ENCODE peak calls at places on chromosomes 4 and X, in six cellular contexts. One of them, this sample, is unnamed.

GRCh38 chr4:100936676-100937390 is 410.5 kb downstream of the PPP3CA start:
- DNase-seq in fibroblast of pulmonary artery: peak
- DNase-seq in H1: no peak
- DNase-seq in cardiac fibroblast: no peak
- DNase-seq in foreskin fibroblast: no peak
- DNase-seq in dorsolateral prefrontal cortex: no peak
- DNase-seq in this sample: peak

GRCh38 chr4:6507345-6507744 is 34.9 kb upstream of the PPP2R2C start:
- DNase-seq in cardiac fibroblast: no peak
- DNase-seq in dorsolateral prefrontal cortex: no peak
- DNase-seq in H1: no peak
- DNase-seq in foreskin fibroblast: no peak
- DNase-seq in fibroblast of pulmonary artery: no peak
- DNase-seq in this sample: no peak

GRCh38 chr4:17966312-17966711 is 55.2 kb downstream of the LCORL start:
- DNase-seq in cardiac fibroblast: no peak
- DNase-seq in dorsolateral prefrontal cortex: no peak
- DNase-seq in H1: no peak
- DNase-seq in foreskin fibroblast: no peak
- DNase-seq in fibroblast of pulmonary artery: no peak
- DNase-seq in this sample: no peak

GRCh38 chrX:42248226-42248625 is 324.9 kb upstream of the CASK start:
- DNase-seq in fibroblast of pulmonary artery: peak
- DNase-seq in cardiac fibroblast: no peak
- DNase-seq in foreskin fibroblast: no peak
- DNase-seq in dorsolateral prefrontal cortex: no peak
- DNase-seq in H1: no peak
- DNase-seq in this sample: no peak

GRCh38 chr4:118034061-118034785 is at the start of gene NDST3:
- DNase-seq in foreskin fibroblast: peak
- DNase-seq in H1: no peak
- DNase-seq in fibroblast of pulmonary artery: peak
- DNase-seq in dorsolateral prefrontal cortex: peak
- DNase-seq in cardiac fibroblast: peak
- DNase-seq in this sample: peak

GRCh38 chr4:181261279-181261678 is 981.9 kb upstream of the TENM3 start:
- DNase-seq in dorsolateral prefrontal cortex: no peak
- DNase-seq in fibroblast of pulmonary artery: no peak
- DNase-seq in cardiac fibroblast: no peak
- DNase-seq in foreskin fibroblast: no peak
- DNase-seq in H1: no peak
- DNase-seq in this sample: peak

GRCh38 chrX:143500751-143501150 is 16.5 kb downstream of the SPANXN3 start:
- DNase-seq in fibroblast of pulmonary artery: peak
- DNase-seq in cardiac fibroblast: no peak
- DNase-seq in dorsolateral prefrontal cortex: no peak
- DNase-seq in H1: no peak
- DNase-seq in foreskin fibroblast: no peak
- DNase-seq in this sample: no peak

GRCh38 chr4:4395849-4396627 is 9.1 kb downstream of the NSG1 start:
- DNase-seq in cardiac fibroblast: peak
- DNase-seq in dorsolateral prefrontal cortex: no peak
- DNase-seq in foreskin fibroblast: peak
- DNase-seq in fibroblast of pulmonary artery: peak
- DNase-seq in H1: no peak
- DNase-seq in this sample: no peak

GRCh38 chr4:175536852-175537453 is 275.1 kb downstream of the GPM6A start:
- DNase-seq in H1: peak
- DNase-seq in cardiac fibroblast: peak
- DNase-seq in foreskin fibroblast: peak
- DNase-seq in dorsolateral prefrontal cortex: no peak
- DNase-seq in fibroblast of pulmonary artery: peak
- DNase-seq in this sample: peak

GRCh38 chrX:103461156-103461555 is 58.1 kb downstream of the RAB40A start:
- DNase-seq in fibroblast of pulmonary artery: no peak
- DNase-seq in cardiac fibroblast: peak
- DNase-seq in dorsolateral prefrontal cortex: no peak
- DNase-seq in H1: no peak
- DNase-seq in foreskin fibroblast: peak
- DNase-seq in this sample: no peak

GRCh38 chr4:141502755-141503154 is 133.6 kb upstream of the IL15 start:
- DNase-seq in fibroblast of pulmonary artery: no peak
- DNase-seq in foreskin fibroblast: no peak
- DNase-seq in cardiac fibroblast: no peak
- DNase-seq in H1: no peak
- DNase-seq in dorsolateral prefrontal cortex: no peak
- DNase-seq in this sample: no peak

GRCh38 chrX:125101971-125102750 is 217.5 kb upstream of the TEX13C start:
- DNase-seq in foreskin fibroblast: no peak
- DNase-seq in dorsolateral prefrontal cortex: no peak
- DNase-seq in fibroblast of pulmonary artery: no peak
- DNase-seq in cardiac fibroblast: no peak
- DNase-seq in H1: no peak
- DNase-seq in this sample: no peak
- H3K4me3 ChIP-seq in foreskin fibroblast: no peak
- H3K4me3 ChIP-seq in dorsolateral prefrontal cortex: no peak
- H3K4me3 ChIP-seq in fibroblast of pulmonary artery: no peak
- H3K4me3 ChIP-seq in cardiac fibroblast: no peak
- H3K4me3 ChIP-seq in H1: no peak
- H3K4me3 ChIP-seq in this sample: no peak

GRCh38 chrX:8971116-8971515 is 62.8 kb downstream of the FAM9B start:
- DNase-seq in dorsolateral prefrontal cortex: no peak
- DNase-seq in cardiac fibroblast: peak
- DNase-seq in foreskin fibroblast: peak
- DNase-seq in H1: no peak
- DNase-seq in fibroblast of pulmonary artery: peak
- DNase-seq in this sample: peak
- TF ChIP-seq CTCF in dorsolateral prefrontal cortex: peak
- TF ChIP-seq CTCF in cardiac fibroblast: peak
- TF ChIP-seq CTCF in foreskin fibroblast: peak
- TF ChIP-seq CTCF in H1: no peak
- TF ChIP-seq CTCF in fibroblast of pulmonary artery: peak
- TF ChIP-seq CTCF in this sample: peak

GRCh38 chr4:10007436-10007740 is 13.9 kb downstream of the SLC2A9 start:
- DNase-seq in dorsolateral prefrontal cortex: no peak
- DNase-seq in cardiac fibroblast: no peak
- DNase-seq in H1: no peak
- DNase-seq in fibroblast of pulmonary artery: no peak
- DNase-seq in foreskin fibroblast: no peak
- DNase-seq in this sample: no peak

GRCh38 chr4:10007772-10008171 is 13.5 kb downstream of the SLC2A9 start:
- DNase-seq in cardiac fibroblast: no peak
- DNase-seq in dorsolateral prefrontal cortex: no peak
- DNase-seq in H1: no peak
- DNase-seq in foreskin fibroblast: no peak
- DNase-seq in fibroblast of pulmonary artery: peak
- DNase-seq in this sample: no peak

GRCh38 chr4:10005632-10006031 is 15.7 kb downstream of the SLC2A9 start:
- DNase-seq in dorsolateral prefrontal cortex: no peak
- DNase-seq in foreskin fibroblast: peak
- DNase-seq in fibroblast of pulmonary artery: peak
- DNase-seq in cardiac fibroblast: peak
- DNase-seq in H1: no peak
- DNase-seq in this sample: no peak

GRCh38 chr4:10006236-10006603 is 15.1 kb downstream of the SLC2A9 start:
- DNase-seq in dorsolateral prefrontal cortex: no peak
- DNase-seq in cardiac fibroblast: peak
- DNase-seq in foreskin fibroblast: peak
- DNase-seq in H1: no peak
- DNase-seq in fibroblast of pulmonary artery: peak
- DNase-seq in this sample: peak

GRCh38 chr4:10006604-10007435 is 14.5 kb downstream of the SLC2A9 start:
- DNase-seq in foreskin fibroblast: no peak
- DNase-seq in cardiac fibroblast: peak
- DNase-seq in H1: no peak
- DNase-seq in dorsolateral prefrontal cortex: no peak
- DNase-seq in fibroblast of pulmonary artery: peak
- DNase-seq in this sample: peak
- H3K4me3 ChIP-seq in foreskin fibroblast: no peak
- H3K4me3 ChIP-seq in cardiac fibroblast: no peak
- H3K4me3 ChIP-seq in H1: no peak
- H3K4me3 ChIP-seq in dorsolateral prefrontal cortex: no peak
- H3K4me3 ChIP-seq in fibroblast of pulmonary artery: no peak
- H3K4me3 ChIP-seq in this sample: no peak

GRCh38 chrX:71098302-71098701 is 2.7 kb downstream of the FOXO4 start:
- DNase-seq in fibroblast of pulmonary artery: peak
- DNase-seq in H1: no peak
- DNase-seq in foreskin fibroblast: peak
- DNase-seq in dorsolateral prefrontal cortex: peak
- DNase-seq in cardiac fibroblast: peak
- DNase-seq in this sample: peak
- TF ChIP-seq CTCF in fibroblast of pulmonary artery: peak
- TF ChIP-seq CTCF in H1: peak
- TF ChIP-seq CTCF in foreskin fibroblast: peak
- TF ChIP-seq CTCF in dorsolateral prefrontal cortex: peak
- TF ChIP-seq CTCF in cardiac fibroblast: peak
- TF ChIP-seq CTCF in this sample: peak

DNA sequence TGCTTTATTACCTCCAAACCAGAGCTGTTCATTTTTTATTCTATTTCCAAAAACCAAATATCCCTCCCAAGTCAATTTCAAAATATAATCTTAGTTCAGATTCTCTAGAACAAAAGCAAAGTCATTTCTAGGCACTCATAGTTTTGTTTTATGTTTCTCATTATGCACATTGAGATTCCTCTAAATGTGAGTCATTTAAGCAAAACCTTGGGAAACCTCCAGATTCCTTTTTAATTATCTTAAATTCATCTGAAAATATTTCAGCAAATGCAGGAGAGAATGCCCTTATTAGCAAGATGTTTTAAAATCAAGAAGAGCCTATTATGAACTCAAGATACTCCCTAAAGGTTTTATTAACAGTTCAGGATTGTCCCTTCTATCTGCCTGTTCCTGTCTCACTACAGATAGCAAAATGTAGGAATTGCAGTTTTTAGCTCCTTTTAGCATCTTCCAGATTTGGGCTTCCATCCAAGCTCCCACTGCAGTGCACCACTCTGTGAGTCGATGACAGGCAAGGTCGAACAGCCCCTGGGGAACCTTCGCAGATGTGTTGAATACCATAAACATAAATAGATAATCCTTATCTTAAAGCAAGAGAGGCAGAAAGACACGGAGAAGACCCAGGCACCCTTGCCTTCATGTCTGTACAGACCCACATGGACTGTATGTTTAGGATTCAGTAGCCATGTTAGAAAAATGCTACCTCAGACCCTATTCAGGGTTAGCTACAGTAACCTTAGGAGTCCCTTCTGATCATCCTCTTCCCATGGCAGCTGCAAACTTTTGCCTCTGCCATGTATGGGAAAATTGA is 11.3 kb upstream of the SLC9A7 start:
- DNase-seq in fibroblast of pulmonary artery: peak
- DNase-seq in dorsolateral prefrontal cortex: no peak
- DNase-seq in cardiac fibroblast: peak
- DNase-seq in foreskin fibroblast: peak
- DNase-seq in H1: no peak
- DNase-seq in this sample: peak
- H3K4me3 ChIP-seq in fibroblast of pulmonary artery: no peak
- H3K4me3 ChIP-seq in dorsolateral prefrontal cortex: no peak
- H3K4me3 ChIP-seq in cardiac fibroblast: no peak
- H3K4me3 ChIP-seq in foreskin fibroblast: no peak
- H3K4me3 ChIP-seq in H1: no peak
- H3K4me3 ChIP-seq in this sample: no peak

GRCh38 chr4:128608006-128608405 is 201.5 kb upstream of the JADE1 start:
- DNase-seq in cardiac fibroblast: no peak
- DNase-seq in dorsolateral prefrontal cortex: no peak
- DNase-seq in fibroblast of pulmonary artery: no peak
- DNase-seq in foreskin fibroblast: no peak
- DNase-seq in H1: no peak
- DNase-seq in this sample: no peak
- TF ChIP-seq CTCF in cardiac fibroblast: no peak
- TF ChIP-seq CTCF in dorsolateral prefrontal cortex: no peak
- TF ChIP-seq CTCF in fibroblast of pulmonary artery: no peak
- TF ChIP-seq CTCF in foreskin fibroblast: no peak
- TF ChIP-seq CTCF in H1: no peak
- TF ChIP-seq CTCF in this sample: no peak

DNA sequence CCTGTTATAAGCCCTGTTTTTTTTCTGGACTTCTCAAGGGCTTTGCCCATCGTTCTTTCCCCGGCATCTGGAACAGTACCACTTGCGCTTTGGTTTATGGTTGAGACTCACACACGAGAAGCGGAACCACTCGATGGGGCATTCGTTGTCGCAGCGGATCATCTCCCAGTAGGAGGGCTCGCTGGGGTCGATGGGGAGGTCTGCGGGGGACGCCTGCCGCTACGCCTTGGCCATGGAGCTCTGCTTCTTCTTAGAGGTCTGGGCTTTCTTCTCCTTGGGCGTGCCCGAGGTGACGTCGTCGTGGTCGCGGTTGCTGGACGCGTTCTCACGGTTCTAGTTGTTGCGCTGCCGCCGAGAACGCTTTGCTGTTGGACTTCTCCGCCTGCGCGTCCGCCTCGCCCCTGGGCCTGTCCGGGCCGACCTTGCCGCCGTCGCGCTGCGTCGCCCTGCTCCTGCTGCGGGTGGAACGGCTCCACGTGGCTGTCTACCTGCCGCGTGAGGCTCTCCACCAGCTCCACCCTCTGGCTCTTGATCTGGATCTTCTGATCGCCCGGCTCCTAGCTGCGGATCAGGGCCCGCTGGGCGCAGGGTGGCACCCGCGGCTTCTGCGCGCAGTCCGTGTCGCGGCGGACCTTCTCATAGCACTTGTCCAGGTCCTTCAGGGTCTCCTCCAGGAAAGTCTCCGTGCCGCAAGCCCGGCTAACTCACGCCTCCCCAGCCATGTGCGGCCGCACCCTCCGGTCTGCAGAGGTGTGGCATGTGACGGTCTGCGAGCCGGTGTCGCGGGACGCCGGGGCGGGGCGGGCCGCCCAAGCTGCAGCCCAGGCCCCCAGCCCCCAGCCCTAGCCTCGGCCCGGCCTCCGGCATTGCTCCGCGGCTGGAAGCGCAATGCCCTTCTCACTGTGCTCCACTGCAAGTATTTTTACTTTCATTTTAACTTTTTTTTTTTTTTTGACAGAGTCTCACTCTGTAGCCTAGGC is 40.5 kb upstream of the OGT start:
- DNase-seq in foreskin fibroblast: peak
- DNase-seq in fibroblast of pulmonary artery: peak
- DNase-seq in cardiac fibroblast: no peak
- DNase-seq in H1: no peak
- DNase-seq in dorsolateral prefrontal cortex: peak
- DNase-seq in this sample: peak
- H3K4me3 ChIP-seq in foreskin fibroblast: peak
- H3K4me3 ChIP-seq in fibroblast of pulmonary artery: peak
- H3K4me3 ChIP-seq in cardiac fibroblast: peak
- H3K4me3 ChIP-seq in H1: no peak
- H3K4me3 ChIP-seq in dorsolateral prefrontal cortex: peak
- H3K4me3 ChIP-seq in this sample: peak

GRCh38 chr4:150133605-150134004 is 55.4 kb downstream of the DCLK2 start:
- DNase-seq in foreskin fibroblast: no peak
- DNase-seq in H1: no peak
- DNase-seq in dorsolateral prefrontal cortex: no peak
- DNase-seq in cardiac fibroblast: no peak
- DNase-seq in fibroblast of pulmonary artery: no peak
- DNase-seq in this sample: no peak
- TF ChIP-seq CTCF in foreskin fibroblast: no peak
- TF ChIP-seq CTCF in H1: no peak
- TF ChIP-seq CTCF in dorsolateral prefrontal cortex: no peak
- TF ChIP-seq CTCF in cardiac fibroblast: no peak
- TF ChIP-seq CTCF in fibroblast of pulmonary artery: no peak
- TF ChIP-seq CTCF in this sample: no peak